ENCODE peak calls at places on chromosomes 3 and 15, in four cellular contexts. One of them, this sample, is unnamed.

GRCh38 chr3:157905885-157906284 is 200.3 kb downstream of the SHOX2 start:
- DNase-seq in H9: no peak
- DNase-seq in IMR-90: no peak
- DNase-seq in H1: no peak
- DNase-seq in this sample: no peak

GRCh38 chr3:168341192-168341816 is 245.6 kb upstream of the GOLIM4 start:
- DNase-seq in IMR-90: peak
- DNase-seq in H9: no peak
- DNase-seq in H1: no peak
- DNase-seq in this sample: no peak

GRCh38 chr3:67774676-67775075 is 120.3 kb upstream of the SUCLG2 start:
- DNase-seq in H1: no peak
- DNase-seq in H9: peak
- DNase-seq in IMR-90: no peak
- DNase-seq in this sample: no peak

GRCh38 chr3:72448375-72448823 is 399.8 kb downstream of the SHQ1 start:
- DNase-seq in H1: no peak
- DNase-seq in H9: no peak
- DNase-seq in IMR-90: no peak
- DNase-seq in this sample: no peak

GRCh38 chr3:51678186-51678585 is 7.1 kb downstream of the TEX264 start:
- DNase-seq in H9: no peak
- DNase-seq in IMR-90: no peak
- DNase-seq in H1: no peak
- DNase-seq in this sample: no peak

GRCh38 chr3:126023390-126023789 is 54.4 kb downstream of the ROPN1B start:
- DNase-seq in H9: peak
- DNase-seq in H1: no peak
- DNase-seq in IMR-90: no peak
- DNase-seq in this sample: peak

GRCh38 chr15:62868507-62868906 is 174.0 kb upstream of the TPM1 start:
- DNase-seq in H1: no peak
- DNase-seq in H9: no peak
- DNase-seq in IMR-90: no peak
- DNase-seq in this sample: no peak

GRCh38 chr3:46742992-46743391 is 25.3 kb upstream of the PRSS50 start:
- DNase-seq in H1: no peak
- DNase-seq in H9: no peak
- DNase-seq in IMR-90: no peak
- DNase-seq in this sample: peak

GRCh38 chr15:101480613-101481380 is 8.7 kb downstream of the PCSK6 start:
- DNase-seq in H9: no peak
- DNase-seq in IMR-90: no peak
- DNase-seq in H1: no peak
- DNase-seq in this sample: no peak

GRCh38 chr15:64851503-64851840 is 9.8 kb downstream of the PLEKHO2 start:
- DNase-seq in H9: peak
- DNase-seq in H1: no peak
- DNase-seq in IMR-90: peak
- DNase-seq in this sample: peak

GRCh38 chr15:80331886-80332406 is 72.2 kb upstream of the ARNT2 start:
- DNase-seq in H9: no peak
- DNase-seq in IMR-90: no peak
- DNase-seq in H1: no peak
- DNase-seq in this sample: no peak

GRCh38 chr15:25246641-25247417 is 192.0 kb downstream of the UBE3A start:
- DNase-seq in IMR-90: no peak
- DNase-seq in H9: peak
- DNase-seq in H1: no peak
- DNase-seq in this sample: no peak

GRCh38 chr3:38297947-38298711 is 16.0 kb downstream of the SLC22A14 start:
- DNase-seq in IMR-90: peak
- DNase-seq in H9: peak
- DNase-seq in H1: no peak
- DNase-seq in this sample: no peak

GRCh38 chr15:96889734-96890480 is 559.4 kb downstream of the NR2F2 start:
- DNase-seq in H1: no peak
- DNase-seq in H9: no peak
- DNase-seq in IMR-90: no peak
- DNase-seq in this sample: no peak

GRCh38 chr15:91258436-91258779 is 158.4 kb downstream of the SV2B start:
- DNase-seq in H9: peak
- DNase-seq in IMR-90: no peak
- DNase-seq in H1: no peak
- DNase-seq in this sample: peak

GRCh38 chr3:42066516-42067181 is 24.5 kb upstream of the TRAK1 start:
- DNase-seq in H1: no peak
- DNase-seq in H9: peak
- DNase-seq in IMR-90: peak
- DNase-seq in this sample: peak

GRCh38 chr3:132220986-132221385 is 96.2 kb upstream of the ACP3 start:
- DNase-seq in H1: no peak
- DNase-seq in H9: no peak
- DNase-seq in IMR-90: no peak
- DNase-seq in this sample: no peak

GRCh38 chr3:64634461-64634860 is 53.3 kb downstream of the ADAMTS9 start:
- DNase-seq in IMR-90: no peak
- DNase-seq in H1: no peak
- DNase-seq in H9: no peak
- DNase-seq in this sample: no peak

GRCh38 chr3:183439510-183439909 is 11.1 kb upstream of the MCF2L2 start:
- DNase-seq in IMR-90: no peak
- DNase-seq in H1: no peak
- DNase-seq in H9: no peak
- DNase-seq in this sample: no peak

GRCh38 chr3:169286992-169287391 is 376.5 kb downstream of the MECOM start:
- DNase-seq in H1: no peak
- DNase-seq in H9: no peak
- DNase-seq in IMR-90: no peak
- DNase-seq in this sample: peak

GRCh38 chr3:129936757-129937156 is 37.8 kb upstream of the TRH start:
- DNase-seq in IMR-90: peak
- DNase-seq in H9: no peak
- DNase-seq in H1: no peak
- DNase-seq in this sample: no peak

GRCh38 chr3:189809583-189809982 is 178.4 kb downstream of the TP63 start:
- DNase-seq in IMR-90: peak
- DNase-seq in H1: no peak
- DNase-seq in H9: no peak
- DNase-seq in this sample: no peak

GRCh38 chr3:189806171-189806951 is 175.2 kb downstream of the TP63 start:
- DNase-seq in H9: peak
- DNase-seq in IMR-90: peak
- DNase-seq in H1: no peak
- DNase-seq in this sample: peak

GRCh38 chr3:189803254-189803653 is 172.1 kb downstream of the TP63 start:
- DNase-seq in H9: no peak
- DNase-seq in IMR-90: no peak
- DNase-seq in H1: no peak
- DNase-seq in this sample: no peak

GRCh38 chr3:189808246-189809007 is 177.2 kb downstream of the TP63 start:
- DNase-seq in H1: no peak
- DNase-seq in H9: no peak
- DNase-seq in IMR-90: no peak
- DNase-seq in this sample: no peak

DNA sequence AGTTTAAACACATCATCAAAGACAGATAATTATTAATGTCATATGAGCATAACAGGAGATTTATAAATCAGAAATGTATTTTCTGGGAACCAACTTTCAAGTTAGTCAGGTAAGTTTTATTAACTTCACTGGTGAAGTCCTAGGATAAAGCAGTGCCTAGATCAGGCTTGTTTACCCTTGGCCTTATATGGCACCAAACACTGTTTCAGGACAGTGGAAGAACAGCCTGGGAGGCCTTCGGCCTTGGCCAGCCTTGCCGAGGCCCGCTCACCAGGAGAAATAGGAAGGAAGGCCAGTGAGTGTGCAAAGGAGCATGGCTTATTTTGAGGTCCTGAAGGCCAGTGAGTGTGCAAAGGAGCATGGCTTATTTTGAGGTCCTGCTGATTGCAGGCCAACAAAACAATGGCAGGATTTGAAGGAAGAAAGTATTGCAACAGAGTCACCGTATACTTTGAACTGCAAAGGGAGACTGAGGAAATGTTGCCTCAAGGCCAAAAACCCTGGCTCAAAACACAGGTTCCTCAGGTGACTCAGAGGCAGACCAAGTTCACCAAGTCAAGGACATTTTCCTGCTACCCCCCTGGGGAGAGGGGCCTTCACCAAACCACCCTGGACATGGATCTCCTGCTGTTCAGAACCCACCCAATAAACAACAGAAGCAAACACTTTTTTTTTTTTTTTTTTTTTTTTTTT is 174.3 kb downstream of the TP63 start:
- DNase-seq in H9: no peak
- DNase-seq in H1: no peak
- DNase-seq in IMR-90: no peak
- DNase-seq in this sample: no peak
- H4K5ac ChIP-seq in H9: no peak
- H4K5ac ChIP-seq in H1: no peak
- H4K5ac ChIP-seq in IMR-90: no peak
- H4K5ac ChIP-seq in this sample: no peak

GRCh38 chr3:107268461-107268860 is 108.8 kb upstream of the CCDC54 start:
- DNase-seq in IMR-90: no peak
- DNase-seq in H1: no peak
- DNase-seq in H9: no peak
- DNase-seq in this sample: peak

GRCh38 chr3:107260221-107260620 is 117.0 kb upstream of the CCDC54 start:
- DNase-seq in H9: no peak
- DNase-seq in H1: no peak
- DNase-seq in IMR-90: no peak
- DNase-seq in this sample: no peak

GRCh38 chr3:107265526-107265925 is 111.7 kb upstream of the CCDC54 start:
- DNase-seq in IMR-90: no peak
- DNase-seq in H1: no peak
- DNase-seq in H9: no peak
- DNase-seq in this sample: no peak

GRCh38 chr3:107264888-107265287 is 112.4 kb upstream of the CCDC54 start:
- DNase-seq in IMR-90: no peak
- DNase-seq in H9: no peak
- DNase-seq in H1: no peak
- DNase-seq in this sample: peak

DNA sequence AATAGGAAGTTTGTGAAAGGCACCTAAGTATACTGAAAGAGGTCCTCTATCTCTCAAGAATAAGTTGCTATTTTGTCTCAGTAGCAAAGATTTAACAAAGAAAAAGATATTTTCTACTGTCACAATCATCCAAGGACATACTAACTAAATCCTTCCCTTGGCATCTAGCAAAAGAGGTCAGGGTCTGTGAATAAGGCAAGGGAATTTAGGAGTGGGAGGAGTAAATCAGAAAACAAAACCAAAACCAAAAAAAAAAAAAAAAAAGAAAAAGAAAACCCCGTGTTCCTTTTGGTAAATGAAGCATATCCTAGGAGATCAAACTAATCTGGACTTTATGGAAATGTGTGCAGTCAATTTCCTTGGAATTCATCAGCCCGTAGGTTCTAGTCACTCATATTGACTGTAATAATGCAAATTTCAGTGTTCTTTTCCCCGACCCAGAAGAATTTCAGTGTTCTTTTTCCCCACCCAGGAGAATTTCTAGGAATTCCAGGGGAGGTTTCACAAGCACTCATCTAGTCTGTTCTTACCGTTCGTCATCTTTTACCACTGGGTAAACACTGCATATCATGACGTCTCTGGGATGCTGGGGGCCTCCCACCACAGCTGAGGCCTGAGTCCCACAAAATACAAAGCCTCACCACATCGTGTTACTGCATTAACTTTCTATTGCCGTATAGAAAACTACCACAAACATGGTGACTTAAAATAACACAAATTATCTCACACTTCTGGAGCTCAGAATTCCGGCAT is 113.8 kb upstream of the CCDC54 start:
- DNase-seq in IMR-90: no peak
- DNase-seq in H1: no peak
- DNase-seq in H9: no peak
- DNase-seq in this sample: peak
- H4K5ac ChIP-seq in IMR-90: no peak
- H4K5ac ChIP-seq in H1: no peak
- H4K5ac ChIP-seq in H9: no peak
- H4K5ac ChIP-seq in this sample: no peak

GRCh38 chr15:55204464-55204863 is 7.7 kb upstream of the RSL24D1 start:
- DNase-seq in H9: no peak
- DNase-seq in H1: no peak
- DNase-seq in IMR-90: no peak
- DNase-seq in this sample: no peak
- H4K5ac ChIP-seq in H9: no peak
- H4K5ac ChIP-seq in H1: no peak
- H4K5ac ChIP-seq in IMR-90: no peak
- H4K5ac ChIP-seq in this sample: no peak

GRCh38 chr3:143288944-143289343 is 169.4 kb downstream of the CHST2 start:
- DNase-seq in IMR-90: no peak
- DNase-seq in H1: no peak
- DNase-seq in H9: no peak
- DNase-seq in this sample: no peak
- H4K5ac ChIP-seq in IMR-90: no peak
- H4K5ac ChIP-seq in H1: no peak
- H4K5ac ChIP-seq in H9: no peak
- H4K5ac ChIP-seq in this sample: no peak

GRCh38 chr3:96012941-96013340 is 801.5 kb upstream of the EPHA6 start:
- DNase-seq in IMR-90: no peak
- DNase-seq in H1: no peak
- DNase-seq in H9: no peak
- DNase-seq in this sample: no peak

DNA sequence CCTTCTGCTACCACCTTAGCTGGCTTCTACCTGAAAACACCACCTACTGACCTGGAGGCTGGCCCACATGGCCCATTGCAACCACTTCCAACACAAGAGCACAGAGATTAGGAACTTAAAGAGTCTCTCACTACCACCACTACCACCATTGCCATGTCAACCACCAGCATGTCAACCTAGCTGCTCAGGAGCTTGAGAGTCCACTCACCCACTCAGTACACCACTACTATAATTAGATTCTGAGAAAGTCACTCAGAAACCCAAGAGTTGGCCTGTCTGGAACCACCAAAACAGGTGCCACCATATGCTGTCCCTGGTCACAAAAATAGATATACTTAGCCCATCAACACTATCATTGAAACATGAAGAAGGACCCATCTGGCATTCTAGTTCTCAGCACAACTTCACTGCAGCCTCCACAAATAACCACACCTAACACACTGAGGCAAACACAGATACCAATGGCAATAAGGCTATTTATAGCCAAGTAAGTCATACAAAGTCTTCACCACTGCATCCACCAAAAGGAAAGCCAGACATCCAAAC is 806.7 kb upstream of the EPHA6 start:
- DNase-seq in H9: no peak
- DNase-seq in IMR-90: no peak
- DNase-seq in H1: no peak
- DNase-seq in this sample: no peak
- H4K5ac ChIP-seq in H9: no peak
- H4K5ac ChIP-seq in IMR-90: no peak
- H4K5ac ChIP-seq in H1: no peak
- H4K5ac ChIP-seq in this sample: no peak

This sample was measured in mesendoderm.